ENCODE peak calls at places on chromosomes 6 and 20, in six cellular contexts. One of them, this sample, is unnamed.

GRCh38 chr6:156877126-156877863 is 100.1 kb downstream of the ARID1B start:
- DNase-seq in T-helper 17 cell: no peak
- DNase-seq in hypothalamus: no peak
- DNase-seq in HTR-8/SVneo: no peak
- DNase-seq in neural crest cell: no peak
- DNase-seq in stimulated activated CD8-positive, alpha-beta memory T cell treated with anti-CD3 and anti-CD28 coated beads, Interleukin-15, amount 100 ng/mL, for 48 hours: no peak
- DNase-seq in this sample: no peak

GRCh38 chr6:147586044-147586443 is 77.6 kb downstream of the SAMD5 start:
- DNase-seq in hypothalamus: no peak
- DNase-seq in HTR-8/SVneo: no peak
- DNase-seq in stimulated activated CD8-positive, alpha-beta memory T cell treated with anti-CD3 and anti-CD28 coated beads, Interleukin-15, amount 100 ng/mL, for 48 hours: no peak
- DNase-seq in T-helper 17 cell: no peak
- DNase-seq in neural crest cell: no peak
- DNase-seq in this sample: peak

GRCh38 chr20:62516345-62516744 is 40.5 kb upstream of the GATA5 start:
- DNase-seq in HTR-8/SVneo: peak
- DNase-seq in T-helper 17 cell: no peak
- DNase-seq in neural crest cell: no peak
- DNase-seq in stimulated activated CD8-positive, alpha-beta memory T cell treated with anti-CD3 and anti-CD28 coated beads, Interleukin-15, amount 100 ng/mL, for 48 hours: no peak
- DNase-seq in hypothalamus: no peak
- DNase-seq in this sample: no peak

GRCh38 chr20:50110141-50111047 is 2.6 kb downstream of the UBE2V1 start:
- DNase-seq in HTR-8/SVneo: no peak
- DNase-seq in stimulated activated CD8-positive, alpha-beta memory T cell treated with anti-CD3 and anti-CD28 coated beads, Interleukin-15, amount 100 ng/mL, for 48 hours: peak
- DNase-seq in T-helper 17 cell: no peak
- DNase-seq in neural crest cell: no peak
- DNase-seq in hypothalamus: no peak
- DNase-seq in this sample: peak

GRCh38 chr20:24017160-24017761 is 28.7 kb upstream of the GGTLC1 start:
- DNase-seq in neural crest cell: no peak
- DNase-seq in hypothalamus: no peak
- DNase-seq in stimulated activated CD8-positive, alpha-beta memory T cell treated with anti-CD3 and anti-CD28 coated beads, Interleukin-15, amount 100 ng/mL, for 48 hours: no peak
- DNase-seq in HTR-8/SVneo: no peak
- DNase-seq in T-helper 17 cell: no peak
- DNase-seq in this sample: no peak

GRCh38 chr6:28589234-28589951 is 63.7 kb downstream of the GPX5 start:
- DNase-seq in T-helper 17 cell: no peak
- DNase-seq in stimulated activated CD8-positive, alpha-beta memory T cell treated with anti-CD3 and anti-CD28 coated beads, Interleukin-15, amount 100 ng/mL, for 48 hours: no peak
- DNase-seq in hypothalamus: peak
- DNase-seq in neural crest cell: peak
- DNase-seq in HTR-8/SVneo: peak
- DNase-seq in this sample: peak

GRCh38 chr20:25248501-25249172 is 752 bp downstream of the PYGB start:
- DNase-seq in neural crest cell: peak
- DNase-seq in T-helper 17 cell: no peak
- DNase-seq in hypothalamus: peak
- DNase-seq in HTR-8/SVneo: peak
- DNase-seq in stimulated activated CD8-positive, alpha-beta memory T cell treated with anti-CD3 and anti-CD28 coated beads, Interleukin-15, amount 100 ng/mL, for 48 hours: no peak
- DNase-seq in this sample: no peak

GRCh38 chr6:53236241-53236640 is 87.6 kb upstream of the GCM1 start:
- DNase-seq in hypothalamus: no peak
- DNase-seq in neural crest cell: no peak
- DNase-seq in HTR-8/SVneo: no peak
- DNase-seq in T-helper 17 cell: no peak
- DNase-seq in stimulated activated CD8-positive, alpha-beta memory T cell treated with anti-CD3 and anti-CD28 coated beads, Interleukin-15, amount 100 ng/mL, for 48 hours: no peak
- DNase-seq in this sample: no peak

GRCh38 chr6:156336096-156336495 is 441.1 kb upstream of the ARID1B start:
- DNase-seq in T-helper 17 cell: no peak
- DNase-seq in HTR-8/SVneo: no peak
- DNase-seq in hypothalamus: no peak
- DNase-seq in neural crest cell: no peak
- DNase-seq in stimulated activated CD8-positive, alpha-beta memory T cell treated with anti-CD3 and anti-CD28 coated beads, Interleukin-15, amount 100 ng/mL, for 48 hours: no peak
- DNase-seq in this sample: no peak